ENCODE peak calls at places on chromosomes 11 and 22, in four cellular contexts. B is GM12878, I is K562, Q is HCT116. R is an unnamed sample.

GRCh38 chr22:19762315-19763140 is 1.9 kb downstream of the TBX1 start:
- DNase-seq in B (no peak), I (no peak), Q (no peak), R (no peak)

GRCh38 chr11:78796956-78797355 is 222.3 kb upstream of the NARS2 start:
- DNase-seq in B (no peak), I (no peak), Q (no peak), R (no peak)

GRCh38 chr11:73623651-73624050 is 22.7 kb upstream of the PLEKHB1 start:
- DNase-seq in B (no peak), I (no peak), Q (no peak), R (no peak)

GRCh38 chr11:1285316-1285744 is 24.1 kb downstream of the TOLLIP start:
- DNase-seq in B (no peak), I (no peak), Q (no peak), R (no peak)

GRCh38 chr11:83070044-83070877 is 1.4 kb downstream of the RAB30 start:
- DNase-seq in B (no peak), I (peak), Q (no peak), R (no peak)

GRCh38 chr22:17191163-17191562 is 28.1 kb downstream of the ADA2 start:
- DNase-seq in B (no peak), I (no peak), Q (no peak), R (no peak)

GRCh38 chr11:125481531-125481930 is 14.5 kb downstream of the FEZ1 start:
- DNase-seq in B (no peak), I (no peak), Q (no peak), R (no peak)

GRCh38 chr22:46881373-46882118 is 119.1 kb downstream of the TBC1D22A start:
- DNase-seq in B (no peak), I (no peak), Q (no peak), R (no peak)

GRCh38 chr11:17610402-17610894 is 63.4 kb downstream of the OTOG start:
- DNase-seq in B (no peak), I (no peak), Q (no peak), R (no peak)

GRCh38 chr11:78161937-78162336 is 22.5 kb upstream of the ALG8 start:
- DNase-seq in B (no peak), I (no peak), Q (no peak), R (no peak)

GRCh38 chr11:5631426-5631825 is 6.6 kb downstream of the TRIM34 start:
- DNase-seq in B (no peak), I (no peak), Q (no peak), R (no peak)

GRCh38 chr11:116984589-116984988 is 113.6 kb downstream of the SIK3 start:
- DNase-seq in B (no peak), I (no peak), Q (no peak), R (no peak)

GRCh38 chr11:64489831-64490441 is 101.1 kb upstream of the SLC22A12 start:
- DNase-seq in B (no peak), I (peak), Q (peak), R (peak)

GRCh38 chr22:26316732-26317131 is 112.3 kb upstream of the ASPHD2 start:
- DNase-seq in B (no peak), I (no peak), Q (no peak), R (no peak)

GRCh38 chr22:33272866-33273265 is 214.7 kb upstream of the SYN3 start:
- DNase-seq in B (peak), I (no peak), Q (no peak), R (no peak)

GRCh38 chr11:124745835-124746620 is 6.0 kb downstream of the VSIG2 start:
- DNase-seq in B (no peak), I (no peak), Q (no peak), R (no peak)

GRCh38 chr22:36246718-36247117 is 6.2 kb upstream of the APOL1 start:
- DNase-seq in B (no peak), I (no peak), Q (no peak), R (no peak)

GRCh38 chr22:36239401-36240171 is at the start of gene APOL2:
- DNase-seq in B (peak), I (peak), Q (peak), R (peak)

GRCh38 chr22:36244522-36245391 is 5.4 kb upstream of the APOL2 start:
- DNase-seq in B (no peak), I (no peak), Q (no peak), R (no peak)

GRCh38 chr22:36245805-36246356 is 6.6 kb upstream of the APOL2 start:
- DNase-seq in B (no peak), I (no peak), Q (no peak), R (no peak)

GRCh38 chr22:36243996-36244395 is 4.7 kb upstream of the APOL2 start:
- DNase-seq in B (no peak), I (no peak), Q (no peak), R (no peak)
- TF ChIP-seq EGR1 in B (no peak), I (no peak), Q (no peak), R (no peak)

GRCh38 chr11:29452131-29452530 is 564.7 kb downstream of the KCNA4 start:
- DNase-seq in B (no peak), I (no peak), Q (no peak), R (no peak)
- TF ChIP-seq EGR1 in B (no peak), I (no peak), Q (no peak), R (no peak)

GRCh38 chr11:102853055-102853454 is 9.6 kb upstream of the MMP3 start:
- DNase-seq in B (no peak), I (no peak), Q (no peak), R (no peak)

GRCh38 chr11:102850973-102851745 is 7.8 kb upstream of the MMP3 start:
- DNase-seq in B (no peak), I (no peak), Q (no peak), R (no peak)

GRCh38 chr11:102846292-102846691 is 2.9 kb upstream of the MMP3 start:
- DNase-seq in B (no peak), I (no peak), Q (no peak), R (no peak)

GRCh38 chr11:102853956-102854355 is 10.5 kb upstream of the MMP3 start:
- DNase-seq in B (no peak), I (no peak), Q (no peak), R (no peak)

DNA sequence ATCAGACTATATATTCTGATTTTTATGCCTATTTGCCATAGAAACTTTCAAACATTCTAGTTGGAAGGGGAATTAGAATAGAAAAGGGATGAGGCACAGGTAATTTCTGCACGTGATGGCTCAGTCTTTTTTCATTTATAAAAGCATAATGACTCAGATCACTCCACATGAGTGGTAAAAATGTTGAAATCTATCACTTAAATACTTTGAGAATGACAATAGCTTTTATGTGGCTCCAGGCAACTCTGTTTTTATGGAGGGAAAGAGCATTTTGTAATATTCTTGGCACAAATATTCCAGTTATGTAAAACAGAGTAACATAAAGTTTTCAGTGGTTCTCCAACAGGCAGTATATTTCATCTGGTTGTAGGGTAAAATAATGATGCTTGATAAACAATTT is 5.9 kb upstream of the MMP3 start:
- DNase-seq in B (no peak), I (no peak), Q (no peak), R (no peak)
- TF ChIP-seq EGR1 in B (no peak), I (no peak), Q (no peak), R (no peak)

DNA sequence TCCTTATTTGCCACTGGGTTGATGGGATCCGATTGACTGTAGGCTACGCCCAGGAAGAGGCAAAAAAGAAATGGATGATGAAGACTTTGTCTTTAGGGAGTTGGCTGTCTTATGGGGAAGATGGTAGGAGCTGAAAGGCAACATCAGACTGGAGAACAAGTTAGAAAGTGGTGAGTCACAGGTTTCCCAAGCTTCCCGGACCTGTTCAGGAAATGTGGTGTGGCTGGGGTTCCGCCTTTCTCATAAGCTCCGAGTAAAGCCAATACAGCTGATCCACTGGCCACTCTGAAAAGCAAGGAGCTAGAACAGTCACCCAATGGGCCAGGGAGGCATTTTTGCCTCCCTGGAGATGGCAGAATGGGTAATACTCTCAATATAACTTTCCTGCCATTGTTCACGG is 194.5 kb downstream of the SNX19 start:
- DNase-seq in B (no peak), I (no peak), Q (no peak), R (no peak)
- TF ChIP-seq EGR1 in B (no peak), I (no peak), Q (no peak), R (no peak)

GRCh38 chr11:34235591-34236071 is 122.2 kb downstream of the ABTB2 start:
- DNase-seq in B (no peak), I (no peak), Q (no peak), R (no peak)
- TF ChIP-seq EGR1 in B (no peak), I (no peak), Q (no peak), R (no peak)

GRCh38 chr11:44467931-44468330 is 97.5 kb upstream of the CD82 start:
- DNase-seq in B (no peak), I (no peak), Q (no peak), R (no peak)

GRCh38 chr11:44463751-44464150 is 101.7 kb upstream of the CD82 start:
- DNase-seq in B (no peak), I (no peak), Q (no peak), R (no peak)

GRCh38 chr11:44467413-44467812 is 98.0 kb upstream of the CD82 start:
- DNase-seq in B (no peak), I (no peak), Q (no peak), R (no peak)

GRCh38 chr11:44466531-44467179 is 98.8 kb upstream of the CD82 start:
- DNase-seq in B (no peak), I (no peak), Q (no peak), R (no peak)

GRCh38 chr11:44464741-44465140 is 100.7 kb upstream of the CD82 start:
- DNase-seq in B (no peak), I (no peak), Q (peak), R (no peak)
- TF ChIP-seq EGR1 in B (no peak), I (no peak), Q (no peak), R (no peak)

GRCh38 chr11:114290503-114291239 is 5.5 kb upstream of the NNMT start:
- DNase-seq in B (no peak), I (no peak), Q (no peak), R (no peak)
- TF ChIP-seq EGR1 in B (no peak), I (no peak), Q (no peak), R (no peak)

DNA sequence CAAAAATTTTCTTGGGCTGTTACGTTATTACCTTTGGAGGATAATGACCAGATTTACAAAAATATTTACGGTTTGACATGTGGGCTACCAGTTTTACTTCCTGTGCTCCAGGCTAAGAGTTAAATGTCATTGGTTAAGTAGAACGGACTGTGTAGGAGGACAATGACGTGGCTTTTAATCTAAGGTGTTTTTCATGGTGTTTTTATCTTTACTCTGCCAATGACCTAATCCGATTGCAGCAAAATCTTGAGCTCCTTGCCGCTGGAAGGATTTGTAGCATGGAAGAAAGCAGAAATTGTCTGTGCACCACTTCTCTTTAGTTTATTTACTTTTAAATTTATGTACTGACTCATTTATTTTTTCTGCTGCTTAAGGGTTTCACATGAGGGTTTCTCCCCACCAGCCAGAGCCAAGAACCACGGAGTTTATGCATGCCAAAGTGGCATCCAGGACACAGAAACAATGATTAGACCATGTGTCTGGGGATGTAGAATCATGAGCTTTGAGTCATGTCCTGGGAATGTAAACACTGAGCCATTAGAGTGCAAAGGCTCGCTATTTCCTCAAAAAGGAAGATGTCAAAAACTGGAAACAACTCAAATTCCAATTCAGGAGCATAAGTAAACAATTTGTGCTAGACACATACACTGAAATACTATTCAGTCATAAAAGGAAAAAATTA is 1.9 kb upstream of the CARD16 start:
- DNase-seq in B (no peak), I (no peak), Q (no peak), R (no peak)
- TF ChIP-seq EGR1 in B (no peak), I (no peak), Q (no peak), R (no peak)

DNA sequence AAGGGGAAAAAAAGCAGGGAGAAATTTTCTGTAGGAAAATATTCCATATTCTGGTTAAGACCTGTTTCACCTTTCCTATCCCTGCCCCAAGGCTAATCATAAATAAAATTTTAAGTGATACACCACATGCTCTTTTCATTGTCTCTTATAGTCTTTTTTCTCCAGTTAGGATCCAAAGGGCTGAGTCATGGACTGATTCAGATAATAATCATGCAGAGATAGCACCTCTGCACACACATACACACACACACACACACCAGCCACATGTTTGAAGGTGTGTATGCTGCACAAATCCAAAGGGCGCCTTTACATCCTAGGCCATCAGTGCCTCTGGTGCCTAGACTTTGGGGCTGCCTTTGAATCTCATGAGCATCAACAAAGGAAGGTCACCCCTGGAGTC is 35.5 kb upstream of the CWF19L2 start:
- DNase-seq in B (no peak), I (no peak), Q (no peak), R (no peak)
- TF ChIP-seq EGR1 in B (no peak), I (no peak), Q (no peak), R (no peak)